ENCODE peak calls at places on chromosomes 16 and 17, in seven cellular contexts. One of them, this sample, is unnamed.

GRCh38 chr17:77375917-77376651 is 235.3 kb downstream of the SEC14L1 start:
- DNase-seq in endodermal cell: peak; percentile 73
- DNase-seq in mesenchymal stem cell: peak; percentile 73
- DNase-seq in CD8-positive, alpha-beta memory T cell: peak; percentile 83
- DNase-seq in skeletal muscle cell: peak; percentile 89
- DNase-seq in epithelial cell of esophagus: no peak
- DNase-seq in CD4-positive, CD25-positive, alpha-beta regulatory T cell: peak; percentile 44
- DNase-seq in this sample: peak; percentile 82

GRCh38 chr17:35731932-35732805 is 730 bp downstream of the RASL10B start:
- DNase-seq in epithelial cell of esophagus: no peak
- DNase-seq in endodermal cell: peak; percentile 85
- DNase-seq in CD4-positive, CD25-positive, alpha-beta regulatory T cell: no peak
- DNase-seq in skeletal muscle cell: no peak
- DNase-seq in CD8-positive, alpha-beta memory T cell: no peak
- DNase-seq in mesenchymal stem cell: peak; percentile 33
- DNase-seq in this sample: peak; percentile 46

GRCh38 chr17:19306160-19307111 is 56.1 kb downstream of the B9D1 start:
- DNase-seq in mesenchymal stem cell: no peak
- DNase-seq in CD4-positive, CD25-positive, alpha-beta regulatory T cell: peak; percentile 7
- DNase-seq in CD8-positive, alpha-beta memory T cell: peak; percentile 58
- DNase-seq in endodermal cell: peak; percentile 31
- DNase-seq in skeletal muscle cell: no peak
- DNase-seq in epithelial cell of esophagus: no peak
- DNase-seq in this sample: no peak

GRCh38 chr16:49352923-49353322 is 20.7 kb upstream of the C16orf78 start:
- DNase-seq in epithelial cell of esophagus: no peak
- DNase-seq in CD8-positive, alpha-beta memory T cell: no peak
- DNase-seq in mesenchymal stem cell: peak; percentile 6
- DNase-seq in CD4-positive, CD25-positive, alpha-beta regulatory T cell: no peak
- DNase-seq in endodermal cell: peak; percentile 78
- DNase-seq in skeletal muscle cell: no peak
- DNase-seq in this sample: peak; percentile 2

GRCh38 chr16:50207652-50208051 is 54.5 kb downstream of the TENT4B start:
- DNase-seq in CD4-positive, CD25-positive, alpha-beta regulatory T cell: no peak
- DNase-seq in CD8-positive, alpha-beta memory T cell: no peak
- DNase-seq in epithelial cell of esophagus: no peak
- DNase-seq in skeletal muscle cell: no peak
- DNase-seq in mesenchymal stem cell: peak; percentile 32
- DNase-seq in endodermal cell: no peak
- DNase-seq in this sample: peak; percentile 60

GRCh38 chr17:66426397-66427033 is 124.1 kb downstream of the PRKCA start:
- DNase-seq in epithelial cell of esophagus: peak; percentile 27
- DNase-seq in CD4-positive, CD25-positive, alpha-beta regulatory T cell: peak; percentile 15
- DNase-seq in mesenchymal stem cell: no peak
- DNase-seq in endodermal cell: peak; percentile 66
- DNase-seq in CD8-positive, alpha-beta memory T cell: peak; percentile 49
- DNase-seq in skeletal muscle cell: no peak
- DNase-seq in this sample: no peak

GRCh38 chr17:68346448-68346847 is 55.2 kb downstream of the ARSG start:
- DNase-seq in endodermal cell: no peak
- DNase-seq in epithelial cell of esophagus: no peak
- DNase-seq in CD8-positive, alpha-beta memory T cell: peak; percentile 79
- DNase-seq in CD4-positive, CD25-positive, alpha-beta regulatory T cell: peak; percentile 21
- DNase-seq in skeletal muscle cell: no peak
- DNase-seq in mesenchymal stem cell: no peak
- DNase-seq in this sample: no peak

GRCh38 chr17:60496051-60496450 is 30.0 kb downstream of the APPBP2 start:
- DNase-seq in skeletal muscle cell: no peak
- DNase-seq in CD4-positive, CD25-positive, alpha-beta regulatory T cell: no peak
- DNase-seq in mesenchymal stem cell: no peak
- DNase-seq in CD8-positive, alpha-beta memory T cell: no peak
- DNase-seq in endodermal cell: no peak
- DNase-seq in epithelial cell of esophagus: no peak
- DNase-seq in this sample: no peak

GRCh38 chr17:58420841-58421240 is 3.5 kb upstream of the RNF43 start:
- DNase-seq in endodermal cell: no peak
- DNase-seq in skeletal muscle cell: no peak
- DNase-seq in mesenchymal stem cell: no peak
- DNase-seq in epithelial cell of esophagus: no peak
- DNase-seq in CD8-positive, alpha-beta memory T cell: no peak
- DNase-seq in CD4-positive, CD25-positive, alpha-beta regulatory T cell: no peak
- DNase-seq in this sample: no peak

GRCh38 chr17:73759324-73760185 is 115.3 kb upstream of the SDK2 start:
- DNase-seq in epithelial cell of esophagus: no peak
- DNase-seq in CD8-positive, alpha-beta memory T cell: no peak
- DNase-seq in mesenchymal stem cell: no peak
- DNase-seq in endodermal cell: peak; percentile 64
- DNase-seq in skeletal muscle cell: no peak
- DNase-seq in CD4-positive, CD25-positive, alpha-beta regulatory T cell: no peak
- DNase-seq in this sample: no peak

GRCh38 chr17:39963826-39964225 is 1.0 kb downstream of the GSDMA start:
- DNase-seq in epithelial cell of esophagus: peak; percentile 99
- DNase-seq in CD8-positive, alpha-beta memory T cell: no peak
- DNase-seq in skeletal muscle cell: no peak
- DNase-seq in CD4-positive, CD25-positive, alpha-beta regulatory T cell: no peak
- DNase-seq in endodermal cell: no peak
- DNase-seq in mesenchymal stem cell: no peak
- DNase-seq in this sample: no peak

GRCh38 chr16:56657555-56658430 is at the start of gene MT1F:
- DNase-seq in mesenchymal stem cell: peak; percentile 49
- DNase-seq in endodermal cell: peak; percentile 97
- DNase-seq in CD8-positive, alpha-beta memory T cell: peak; percentile 84
- DNase-seq in CD4-positive, CD25-positive, alpha-beta regulatory T cell: peak; percentile 67
- DNase-seq in skeletal muscle cell: no peak
- DNase-seq in epithelial cell of esophagus: peak; percentile 91
- DNase-seq in this sample: peak; percentile 32

GRCh38 chr16:89722392-89723278 is 1.3 kb downstream of the ZNF276 start:
- DNase-seq in CD8-positive, alpha-beta memory T cell: peak; percentile 89
- DNase-seq in skeletal muscle cell: no peak
- DNase-seq in CD4-positive, CD25-positive, alpha-beta regulatory T cell: peak; percentile 60
- DNase-seq in epithelial cell of esophagus: peak; percentile 85
- DNase-seq in mesenchymal stem cell: no peak
- DNase-seq in endodermal cell: peak; percentile 78
- DNase-seq in this sample: no peak

GRCh38 chr17:6177941-6178694 is 107.9 kb downstream of the WSCD1 start:
- DNase-seq in CD8-positive, alpha-beta memory T cell: no peak
- DNase-seq in epithelial cell of esophagus: no peak
- DNase-seq in CD4-positive, CD25-positive, alpha-beta regulatory T cell: no peak
- DNase-seq in mesenchymal stem cell: no peak
- DNase-seq in endodermal cell: peak; percentile 69
- DNase-seq in skeletal muscle cell: no peak
- DNase-seq in this sample: no peak

GRCh38 chr17:77398274-77398673 is 257.5 kb downstream of the SEC14L1 start:
- DNase-seq in epithelial cell of esophagus: no peak
- DNase-seq in endodermal cell: no peak
- DNase-seq in mesenchymal stem cell: no peak
- DNase-seq in CD8-positive, alpha-beta memory T cell: no peak
- DNase-seq in CD4-positive, CD25-positive, alpha-beta regulatory T cell: no peak
- DNase-seq in skeletal muscle cell: no peak
- DNase-seq in this sample: no peak

GRCh38 chr17:42617956-42618431 is 8.5 kb downstream of the TUBG1 start:
- DNase-seq in CD4-positive, CD25-positive, alpha-beta regulatory T cell: no peak
- DNase-seq in endodermal cell: no peak
- DNase-seq in skeletal muscle cell: no peak
- DNase-seq in epithelial cell of esophagus: no peak
- DNase-seq in CD8-positive, alpha-beta memory T cell: no peak
- DNase-seq in mesenchymal stem cell: no peak
- DNase-seq in this sample: no peak

GRCh38 chr16:79589495-79590134 is 10.9 kb downstream of the MAF start:
- DNase-seq in epithelial cell of esophagus: no peak
- DNase-seq in CD4-positive, CD25-positive, alpha-beta regulatory T cell: no peak
- DNase-seq in endodermal cell: peak; percentile 64
- DNase-seq in CD8-positive, alpha-beta memory T cell: no peak
- DNase-seq in skeletal muscle cell: no peak
- DNase-seq in mesenchymal stem cell: no peak
- DNase-seq in this sample: no peak

GRCh38 chr17:72931163-72931562 is 161.3 kb downstream of the SLC39A11 start:
- DNase-seq in epithelial cell of esophagus: no peak
- DNase-seq in CD8-positive, alpha-beta memory T cell: no peak
- DNase-seq in skeletal muscle cell: no peak
- DNase-seq in mesenchymal stem cell: no peak
- DNase-seq in CD4-positive, CD25-positive, alpha-beta regulatory T cell: no peak
- DNase-seq in endodermal cell: peak; percentile 62
- DNase-seq in this sample: no peak

GRCh38 chr17:4631836-4632582 is 9.5 kb downstream of the ALOX15 start:
- DNase-seq in mesenchymal stem cell: peak; percentile 5
- DNase-seq in epithelial cell of esophagus: no peak
- DNase-seq in CD8-positive, alpha-beta memory T cell: no peak
- DNase-seq in endodermal cell: peak; percentile 89
- DNase-seq in skeletal muscle cell: no peak
- DNase-seq in CD4-positive, CD25-positive, alpha-beta regulatory T cell: no peak
- DNase-seq in this sample: no peak

GRCh38 chr17:1060991-1061390 is 64.1 kb downstream of the TIMM22 start:
- DNase-seq in CD4-positive, CD25-positive, alpha-beta regulatory T cell: no peak
- DNase-seq in epithelial cell of esophagus: peak; percentile 95
- DNase-seq in CD8-positive, alpha-beta memory T cell: no peak
- DNase-seq in endodermal cell: no peak
- DNase-seq in skeletal muscle cell: peak; percentile 95
- DNase-seq in mesenchymal stem cell: peak; percentile 97
- DNase-seq in this sample: peak; percentile 94

GRCh38 chr16:397135-397661 is at the start of gene NME4:
- DNase-seq in CD4-positive, CD25-positive, alpha-beta regulatory T cell: no peak
- DNase-seq in mesenchymal stem cell: peak; percentile 42
- DNase-seq in endodermal cell: peak; percentile 85
- DNase-seq in CD8-positive, alpha-beta memory T cell: no peak
- DNase-seq in epithelial cell of esophagus: peak; percentile 22
- DNase-seq in skeletal muscle cell: no peak
- DNase-seq in this sample: peak; percentile 73

GRCh38 chr17:8963665-8964258 is 1.7 kb downstream of the PIK3R5 start:
- DNase-seq in CD8-positive, alpha-beta memory T cell: no peak
- DNase-seq in endodermal cell: no peak
- DNase-seq in epithelial cell of esophagus: no peak
- DNase-seq in CD4-positive, CD25-positive, alpha-beta regulatory T cell: no peak
- DNase-seq in mesenchymal stem cell: no peak
- DNase-seq in skeletal muscle cell: no peak
- DNase-seq in this sample: no peak

GRCh38 chr17:50240876-50241275 is 33.4 kb upstream of the TMEM92 start:
- DNase-seq in endodermal cell: no peak
- DNase-seq in CD8-positive, alpha-beta memory T cell: no peak
- DNase-seq in skeletal muscle cell: no peak
- DNase-seq in epithelial cell of esophagus: no peak
- DNase-seq in mesenchymal stem cell: no peak
- DNase-seq in CD4-positive, CD25-positive, alpha-beta regulatory T cell: no peak
- DNase-seq in this sample: no peak
- H3K4me3 ChIP-seq in endodermal cell: no peak overlapping the region
- H3K4me3 ChIP-seq in CD8-positive, alpha-beta memory T cell: no peak overlapping the region
- H3K4me3 ChIP-seq in skeletal muscle cell: no peak overlapping the region
- H3K4me3 ChIP-seq in epithelial cell of esophagus: no peak overlapping the region
- H3K4me3 ChIP-seq in mesenchymal stem cell: no peak overlapping the region
- H3K4me3 ChIP-seq in CD4-positive, CD25-positive, alpha-beta regulatory T cell: no peak overlapping the region
- H3K4me3 ChIP-seq in this sample: no peak overlapping the region

GRCh38 chr17:51103451-51103850 is 17.2 kb downstream of the SPAG9 start:
- DNase-seq in mesenchymal stem cell: no peak
- DNase-seq in CD8-positive, alpha-beta memory T cell: no peak
- DNase-seq in skeletal muscle cell: no peak
- DNase-seq in endodermal cell: peak; percentile 29
- DNase-seq in epithelial cell of esophagus: no peak
- DNase-seq in CD4-positive, CD25-positive, alpha-beta regulatory T cell: no peak
- DNase-seq in this sample: no peak
- H3K4me3 ChIP-seq in mesenchymal stem cell: no peak overlapping the region
- H3K4me3 ChIP-seq in CD8-positive, alpha-beta memory T cell: no peak overlapping the region
- H3K4me3 ChIP-seq in skeletal muscle cell: no peak overlapping the region
- H3K4me3 ChIP-seq in endodermal cell: no peak overlapping the region
- H3K4me3 ChIP-seq in epithelial cell of esophagus: no peak overlapping the region
- H3K4me3 ChIP-seq in CD4-positive, CD25-positive, alpha-beta regulatory T cell: no peak overlapping the region
- H3K4me3 ChIP-seq in this sample: no peak overlapping the region

GRCh38 chr16:73062640-73063283 is 14.8 kb upstream of the ZFHX3 start:
- DNase-seq in mesenchymal stem cell: no peak
- DNase-seq in CD8-positive, alpha-beta memory T cell: no peak
- DNase-seq in epithelial cell of esophagus: no peak
- DNase-seq in CD4-positive, CD25-positive, alpha-beta regulatory T cell: no peak
- DNase-seq in skeletal muscle cell: no peak
- DNase-seq in endodermal cell: peak; percentile 88
- DNase-seq in this sample: no peak
- H3K4me3 ChIP-seq in mesenchymal stem cell: no peak overlapping the region
- H3K4me3 ChIP-seq in CD8-positive, alpha-beta memory T cell: no peak overlapping the region
- H3K4me3 ChIP-seq in epithelial cell of esophagus: no peak overlapping the region
- H3K4me3 ChIP-seq in CD4-positive, CD25-positive, alpha-beta regulatory T cell: no peak overlapping the region
- H3K4me3 ChIP-seq in skeletal muscle cell: peak overlapping the region; percentile 21
- H3K4me3 ChIP-seq in endodermal cell: peak overlapping the region; percentile 28
- H3K4me3 ChIP-seq in this sample: no peak overlapping the region

GRCh38 chr16:86199871-86200700 is 301.1 kb downstream of the IRF8 start:
- DNase-seq in mesenchymal stem cell: peak; percentile 71
- DNase-seq in skeletal muscle cell: no peak
- DNase-seq in endodermal cell: peak; percentile 38
- DNase-seq in epithelial cell of esophagus: no peak
- DNase-seq in CD4-positive, CD25-positive, alpha-beta regulatory T cell: no peak
- DNase-seq in CD8-positive, alpha-beta memory T cell: no peak
- DNase-seq in this sample: peak; percentile 21
- H3K4me3 ChIP-seq in mesenchymal stem cell: no peak overlapping the region
- H3K4me3 ChIP-seq in skeletal muscle cell: no peak overlapping the region
- H3K4me3 ChIP-seq in endodermal cell: no peak overlapping the region
- H3K4me3 ChIP-seq in epithelial cell of esophagus: no peak overlapping the region
- H3K4me3 ChIP-seq in CD4-positive, CD25-positive, alpha-beta regulatory T cell: no peak overlapping the region
- H3K4me3 ChIP-seq in CD8-positive, alpha-beta memory T cell: no peak overlapping the region
- H3K4me3 ChIP-seq in this sample: no peak overlapping the region

GRCh38 chr17:45975640-45976295 is 23.3 kb upstream of the STH start:
- DNase-seq in endodermal cell: no peak
- DNase-seq in CD4-positive, CD25-positive, alpha-beta regulatory T cell: no peak
- DNase-seq in skeletal muscle cell: no peak
- DNase-seq in epithelial cell of esophagus: no peak
- DNase-seq in mesenchymal stem cell: no peak
- DNase-seq in CD8-positive, alpha-beta memory T cell: no peak
- DNase-seq in this sample: no peak
- H3K4me3 ChIP-seq in endodermal cell: no peak overlapping the region
- H3K4me3 ChIP-seq in CD4-positive, CD25-positive, alpha-beta regulatory T cell: no peak overlapping the region
- H3K4me3 ChIP-seq in skeletal muscle cell: no peak overlapping the region
- H3K4me3 ChIP-seq in epithelial cell of esophagus: no peak overlapping the region
- H3K4me3 ChIP-seq in mesenchymal stem cell: no peak overlapping the region
- H3K4me3 ChIP-seq in CD8-positive, alpha-beta memory T cell: no peak overlapping the region
- H3K4me3 ChIP-seq in this sample: no peak overlapping the region

This sample was measured in adipocyte.